ENCODE peak calls at places on chromosomes 3 and 15, in ten cellular contexts. I, W, F, N, E, Y, Q, C, S and A are unnamed samples.

GRCh38 chr3:89025185-89025584 is 82.2 kb upstream of the EPHA3 start:
- DNase-seq in Q (peak), E (no peak), C (no peak), F (peak), W (no peak), S (no peak), Y (peak), I (no peak), N (no peak), A (no peak)

GRCh38 chr3:140292684-140293083 is 357.7 kb downstream of the CLSTN2 start:
- DNase-seq in N (no peak), F (no peak), C (no peak), S (no peak), I (no peak), Q (peak), Y (no peak), E (peak), W (no peak), A (no peak)

GRCh38 chr15:79050977-79051376 is 39.6 kb downstream of the RASGRF1 start:
- DNase-seq in E (no peak), W (no peak), I (no peak), N (no peak), S (no peak), Y (peak), C (no peak), Q (no peak), F (no peak), A (no peak)

GRCh38 chr3:50419595-50419994 is 60.3 kb upstream of the TMEM115 start:
- DNase-seq in Y (no peak), I (no peak), F (no peak), S (no peak), Q (peak), N (no peak), E (no peak), W (no peak), C (no peak), A (no peak)

GRCh38 chr3:111253733-111254132 is 182.1 kb downstream of the NECTIN3 start:
- DNase-seq in Y (no peak), I (no peak), C (no peak), N (no peak), S (no peak), W (no peak), F (no peak), E (no peak), Q (no peak), A (no peak)

GRCh38 chr15:64581408-64581761 is 121.0 kb downstream of the ZNF609 start:
- DNase-seq in W (no peak), S (no peak), N (no peak), Y (no peak), F (no peak), Q (no peak), I (no peak), C (no peak), E (no peak), A (no peak)

GRCh38 chr3:194163697-194164096 is 27.7 kb downstream of the HES1 start:
- DNase-seq in W (no peak), E (no peak), Q (no peak), Y (no peak), I (no peak), S (no peak), F (no peak), N (no peak), C (no peak), A (no peak)

GRCh38 chr3:67647390-67647878 is 7.0 kb downstream of the SUCLG2 start:
- DNase-seq in I (no peak), S (no peak), F (peak), W (no peak), N (no peak), Q (peak), E (peak), C (no peak), Y (no peak), A (peak)

GRCh38 chr3:59425942-59426341 is 376.1 kb upstream of the CFAP20DC start:
- DNase-seq in W (peak), C (no peak), Y (no peak), E (no peak), I (no peak), Q (no peak), F (no peak), S (no peak), N (peak), A (no peak)

GRCh38 chr3:126487151-126487771 is 11.6 kb upstream of the ZXDC start:
- DNase-seq in F (no peak), I (peak), S (no peak), W (no peak), Y (no peak), E (no peak), C (no peak), Q (peak), N (peak), A (peak)

GRCh38 chr3:62758296-62759066 is 116.7 kb downstream of the CADPS start:
- DNase-seq in S (no peak), I (no peak), Q (no peak), W (no peak), F (no peak), C (no peak), Y (no peak), E (no peak), N (no peak), A (no peak)

GRCh38 chr3:60703956-60704736 is 547.1 kb downstream of the FHIT start:
- DNase-seq in C (no peak), E (no peak), I (no peak), W (no peak), N (no peak), S (no peak), Q (no peak), Y (no peak), F (peak), A (no peak)

GRCh38 chr15:63396546-63396939 is 14.9 kb upstream of the CA12 start:
- DNase-seq in F (no peak), N (no peak), W (no peak), E (no peak), I (no peak), S (no peak), C (no peak), Q (no peak), Y (no peak), A (no peak)

GRCh38 chr3:63746211-63746610 is 72.9 kb upstream of the C3orf49 start:
- DNase-seq in E (no peak), I (no peak), N (no peak), C (no peak), S (no peak), Q (no peak), Y (no peak), F (no peak), W (no peak), A (no peak)

GRCh38 chr3:14242490-14243311 is 64.1 kb downstream of the LSM3 start:
- DNase-seq in F (no peak), E (no peak), Y (peak), C (no peak), Q (no peak), N (no peak), W (no peak), I (no peak), S (no peak), A (no peak)

GRCh38 chr3:21216598-21216997 is 534.4 kb downstream of the ZNF385D start:
- DNase-seq in E (no peak), Y (no peak), I (no peak), S (no peak), C (no peak), F (no peak), W (no peak), N (no peak), Q (no peak), A (no peak)

GRCh38 chr3:10515884-10516495 is 10.6 kb upstream of the ATP2B2 start:
- DNase-seq in Q (no peak), E (no peak), N (no peak), I (no peak), W (no peak), C (no peak), F (no peak), Y (no peak), S (no peak), A (no peak)

GRCh38 chr3:100042144-100042543 is 72.2 kb downstream of the FILIP1L start:
- DNase-seq in F (peak), N (no peak), Y (no peak), I (no peak), S (no peak), W (no peak), Q (peak), C (no peak), E (no peak), A (no peak)

GRCh38 chr15:101172421-101173097 is 79.3 kb downstream of the CHSY1 start:
- DNase-seq in W (no peak), C (no peak), E (no peak), I (no peak), Y (peak), S (no peak), Q (no peak), N (no peak), F (no peak), A (no peak)

GRCh38 chr3:194620192-194620591 is 13.0 kb downstream of the TMEM44 start:
- DNase-seq in Y (no peak), S (no peak), E (no peak), I (no peak), F (no peak), W (no peak), Q (no peak), N (no peak), C (no peak), A (no peak)

GRCh38 chr3:123547881-123548534 is 36.8 kb downstream of the HACD2 start:
- DNase-seq in W (no peak), Y (no peak), C (no peak), E (no peak), N (no peak), F (no peak), Q (no peak), S (no peak), I (no peak), A (no peak)

GRCh38 chr3:152254031-152254430 is 14.7 kb upstream of the MBNL1 start:
- DNase-seq in E (no peak), Q (no peak), F (no peak), W (no peak), I (no peak), C (no peak), S (no peak), Y (no peak), N (no peak), A (no peak)

GRCh38 chr3:60399861-60400845 is 851.1 kb downstream of the FHIT start:
- DNase-seq in Y (no peak), C (no peak), W (no peak), S (no peak), F (no peak), I (peak), Q (no peak), N (no peak), E (no peak), A (no peak)

GRCh38 chr15:64521726-64522164 is 61.4 kb downstream of the ZNF609 start:
- DNase-seq in C (no peak), E (peak), I (peak), W (no peak), Q (peak), Y (peak), S (no peak), N (no peak), F (no peak), A (no peak)

GRCh38 chr15:69222002-69222474 is 61.6 kb downstream of the GLCE start:
- DNase-seq in E (no peak), F (no peak), N (no peak), S (no peak), W (no peak), I (no peak), Q (no peak), C (no peak), Y (no peak), A (no peak)